ENCODE peak calls at places on chromosomes 7 and 10, in seven cellular contexts. One of them, this sample, is unnamed.

GRCh38 chr7:119132439-119132838 is 907.9 kb downstream of the ANKRD7 start:
- DNase-seq in brain microvascular endothelial cell: no peak
- DNase-seq in nephron progenitor cell: no peak
- DNase-seq in GM12865: no peak
- DNase-seq in Calu3: no peak
- DNase-seq in foreskin keratinocyte: no peak
- DNase-seq in left lung: no peak
- DNase-seq in this sample: no peak

GRCh38 chr7:28678421-28678965 is 266.2 kb downstream of the CREB5 start:
- DNase-seq in Calu3: no peak
- DNase-seq in brain microvascular endothelial cell: no peak
- DNase-seq in nephron progenitor cell: no peak
- DNase-seq in foreskin keratinocyte: no peak
- DNase-seq in GM12865: no peak
- DNase-seq in left lung: no peak
- DNase-seq in this sample: no peak

GRCh38 chr7:157432541-157432956 is 95.7 kb downstream of the DNAJB6 start:
- DNase-seq in Calu3: no peak
- DNase-seq in foreskin keratinocyte: peak
- DNase-seq in nephron progenitor cell: peak
- DNase-seq in left lung: peak
- DNase-seq in GM12865: no peak
- DNase-seq in brain microvascular endothelial cell: peak
- DNase-seq in this sample: no peak

GRCh38 chr7:1091644-1092027 is 3.7 kb downstream of the GPER1 start:
- DNase-seq in foreskin keratinocyte: no peak
- DNase-seq in GM12865: no peak
- DNase-seq in left lung: peak
- DNase-seq in brain microvascular endothelial cell: no peak
- DNase-seq in nephron progenitor cell: no peak
- DNase-seq in Calu3: no peak
- DNase-seq in this sample: no peak

GRCh38 chr7:16428672-16429071 is 7.3 kb upstream of the CRPPA start:
- DNase-seq in left lung: no peak
- DNase-seq in foreskin keratinocyte: no peak
- DNase-seq in Calu3: peak
- DNase-seq in nephron progenitor cell: no peak
- DNase-seq in brain microvascular endothelial cell: peak
- DNase-seq in GM12865: no peak
- DNase-seq in this sample: no peak

GRCh38 chr7:71793251-71793650 is 618.9 kb downstream of the CALN1 start:
- DNase-seq in nephron progenitor cell: no peak
- DNase-seq in foreskin keratinocyte: no peak
- DNase-seq in brain microvascular endothelial cell: no peak
- DNase-seq in GM12865: no peak
- DNase-seq in left lung: no peak
- DNase-seq in Calu3: no peak
- DNase-seq in this sample: no peak

GRCh38 chr10:85614566-85614965 is 752.0 kb downstream of the GRID1 start:
- DNase-seq in Calu3: no peak
- DNase-seq in foreskin keratinocyte: no peak
- DNase-seq in GM12865: no peak
- DNase-seq in brain microvascular endothelial cell: no peak
- DNase-seq in left lung: no peak
- DNase-seq in nephron progenitor cell: no peak
- DNase-seq in this sample: no peak

GRCh38 chr10:25294032-25294926 is 119.5 kb downstream of the GPR158 start:
- DNase-seq in left lung: no peak
- DNase-seq in brain microvascular endothelial cell: no peak
- DNase-seq in GM12865: no peak
- DNase-seq in foreskin keratinocyte: peak
- DNase-seq in Calu3: peak
- DNase-seq in nephron progenitor cell: no peak
- DNase-seq in this sample: no peak

GRCh38 chr7:16345979-16346958 is 75.1 kb downstream of the CRPPA start:
- DNase-seq in nephron progenitor cell: no peak
- DNase-seq in GM12865: no peak
- DNase-seq in foreskin keratinocyte: peak
- DNase-seq in left lung: no peak
- DNase-seq in Calu3: peak
- DNase-seq in brain microvascular endothelial cell: peak
- DNase-seq in this sample: no peak

GRCh38 chr10:119395287-119396007 is 147.1 kb downstream of the RGS10 start:
- DNase-seq in nephron progenitor cell: no peak
- DNase-seq in brain microvascular endothelial cell: peak
- DNase-seq in foreskin keratinocyte: no peak
- DNase-seq in GM12865: peak
- DNase-seq in Calu3: no peak
- DNase-seq in left lung: peak
- DNase-seq in this sample: no peak

GRCh38 chr7:95525503-95525902 is 39.8 kb downstream of the ASB4 start:
- DNase-seq in GM12865: no peak
- DNase-seq in Calu3: no peak
- DNase-seq in brain microvascular endothelial cell: no peak
- DNase-seq in foreskin keratinocyte: no peak
- DNase-seq in nephron progenitor cell: no peak
- DNase-seq in left lung: no peak
- DNase-seq in this sample: no peak

GRCh38 chr7:101099969-101100781 is 14.9 kb downstream of the TRIM56 start:
- DNase-seq in left lung: peak
- DNase-seq in Calu3: peak
- DNase-seq in nephron progenitor cell: peak
- DNase-seq in brain microvascular endothelial cell: peak
- DNase-seq in GM12865: peak
- DNase-seq in foreskin keratinocyte: peak
- DNase-seq in this sample: peak

GRCh38 chr7:20577362-20578069 is 38.0 kb upstream of the ABCB5 start:
- DNase-seq in brain microvascular endothelial cell: no peak
- DNase-seq in nephron progenitor cell: no peak
- DNase-seq in GM12865: no peak
- DNase-seq in Calu3: no peak
- DNase-seq in left lung: no peak
- DNase-seq in foreskin keratinocyte: no peak
- DNase-seq in this sample: no peak

GRCh38 chr7:141641876-141642275 is 60.1 kb downstream of the DENND11 start:
- DNase-seq in foreskin keratinocyte: no peak
- DNase-seq in GM12865: no peak
- DNase-seq in left lung: no peak
- DNase-seq in brain microvascular endothelial cell: no peak
- DNase-seq in Calu3: no peak
- DNase-seq in nephron progenitor cell: no peak
- DNase-seq in this sample: no peak

GRCh38 chr10:6786579-6787031 is 206.5 kb upstream of the PRKCQ start:
- DNase-seq in left lung: no peak
- DNase-seq in brain microvascular endothelial cell: peak
- DNase-seq in foreskin keratinocyte: peak
- DNase-seq in Calu3: no peak
- DNase-seq in GM12865: no peak
- DNase-seq in nephron progenitor cell: no peak
- DNase-seq in this sample: no peak

GRCh38 chr7:107998660-107999480 is 4.1 kb downstream of the LAMB1 start:
- DNase-seq in GM12865: no peak
- DNase-seq in brain microvascular endothelial cell: no peak
- DNase-seq in Calu3: no peak
- DNase-seq in left lung: no peak
- DNase-seq in nephron progenitor cell: no peak
- DNase-seq in foreskin keratinocyte: no peak
- DNase-seq in this sample: no peak

GRCh38 chr10:53284615-53285182 is 512.1 kb upstream of the MBL2 start:
- DNase-seq in Calu3: peak
- DNase-seq in brain microvascular endothelial cell: no peak
- DNase-seq in foreskin keratinocyte: peak
- DNase-seq in nephron progenitor cell: no peak
- DNase-seq in left lung: no peak
- DNase-seq in GM12865: no peak
- DNase-seq in this sample: no peak

GRCh38 chr10:17835688-17836087 is 26.5 kb downstream of the MRC1 start:
- DNase-seq in brain microvascular endothelial cell: peak
- DNase-seq in nephron progenitor cell: no peak
- DNase-seq in left lung: no peak
- DNase-seq in foreskin keratinocyte: peak
- DNase-seq in Calu3: no peak
- DNase-seq in GM12865: no peak
- DNase-seq in this sample: no peak

GRCh38 chr10:31709028-31709427 is 219.6 kb downstream of the ARHGAP12 start:
- DNase-seq in foreskin keratinocyte: no peak
- DNase-seq in brain microvascular endothelial cell: no peak
- DNase-seq in nephron progenitor cell: no peak
- DNase-seq in Calu3: no peak
- DNase-seq in GM12865: peak
- DNase-seq in left lung: no peak
- DNase-seq in this sample: no peak
- TF ChIP-seq CTCF in foreskin keratinocyte: peak
- TF ChIP-seq CTCF in brain microvascular endothelial cell: peak
- TF ChIP-seq CTCF in nephron progenitor cell: no peak
- TF ChIP-seq CTCF in Calu3: no peak
- TF ChIP-seq CTCF in GM12865: peak
- TF ChIP-seq CTCF in left lung: no peak
- TF ChIP-seq CTCF in this sample: no peak

GRCh38 chr10:49136525-49136924 is 2.7 kb upstream of the FAM170B start:
- DNase-seq in GM12865: no peak
- DNase-seq in Calu3: no peak
- DNase-seq in brain microvascular endothelial cell: no peak
- DNase-seq in left lung: no peak
- DNase-seq in nephron progenitor cell: no peak
- DNase-seq in foreskin keratinocyte: no peak
- DNase-seq in this sample: no peak

GRCh38 chr10:49133706-49134248 is at the start of gene FAM170B:
- DNase-seq in left lung: no peak
- DNase-seq in Calu3: no peak
- DNase-seq in GM12865: no peak
- DNase-seq in foreskin keratinocyte: no peak
- DNase-seq in nephron progenitor cell: no peak
- DNase-seq in brain microvascular endothelial cell: no peak
- DNase-seq in this sample: no peak

GRCh38 chr10:49134327-49134726 is 506 bp upstream of the FAM170B start:
- DNase-seq in nephron progenitor cell: no peak
- DNase-seq in brain microvascular endothelial cell: no peak
- DNase-seq in GM12865: no peak
- DNase-seq in foreskin keratinocyte: no peak
- DNase-seq in left lung: no peak
- DNase-seq in Calu3: no peak
- DNase-seq in this sample: no peak

GRCh38 chr10:49138361-49138891 is 4.6 kb upstream of the FAM170B start:
- DNase-seq in brain microvascular endothelial cell: peak
- DNase-seq in left lung: no peak
- DNase-seq in foreskin keratinocyte: no peak
- DNase-seq in nephron progenitor cell: no peak
- DNase-seq in Calu3: no peak
- DNase-seq in GM12865: no peak
- DNase-seq in this sample: no peak

DNA sequence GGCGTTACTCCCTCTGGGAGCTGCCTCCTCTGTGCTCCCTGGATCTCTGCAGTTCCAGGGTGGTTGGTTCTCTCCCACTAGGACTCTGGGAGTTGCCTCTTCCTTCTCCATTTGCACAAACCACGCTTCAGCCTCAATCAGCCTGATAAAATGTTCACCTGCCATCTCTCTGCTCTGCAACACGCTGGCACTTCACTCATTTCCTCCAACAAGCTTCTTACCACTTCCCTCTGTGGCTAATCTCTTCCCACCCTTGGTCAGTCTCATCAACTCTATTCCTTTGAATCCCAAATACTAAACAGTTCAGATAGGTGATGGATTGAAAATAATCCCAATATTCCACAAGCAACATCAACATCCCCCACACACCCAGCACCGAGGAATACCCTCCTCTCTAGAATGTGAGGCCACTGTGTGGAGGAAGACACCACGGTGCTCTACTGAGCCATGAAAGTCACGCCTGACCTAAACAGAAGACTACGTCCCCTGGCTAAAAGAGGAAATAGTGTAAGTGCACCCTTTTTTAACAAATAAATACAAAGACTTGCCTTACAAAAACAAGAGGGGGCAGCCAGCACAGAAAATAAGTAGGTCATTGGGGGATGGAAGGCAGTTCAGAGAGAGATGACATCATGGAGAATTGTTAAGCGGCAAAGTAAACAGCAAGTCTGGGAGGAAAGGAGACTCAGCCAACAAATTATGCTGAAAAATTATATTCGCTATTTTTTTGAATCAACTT is 1.9 kb upstream of the FAM170B start:
- DNase-seq in left lung: no peak
- DNase-seq in GM12865: peak
- DNase-seq in foreskin keratinocyte: no peak
- DNase-seq in Calu3: no peak
- DNase-seq in nephron progenitor cell: no peak
- DNase-seq in brain microvascular endothelial cell: peak
- DNase-seq in this sample: no peak
- TF ChIP-seq CTCF in left lung: no peak
- TF ChIP-seq CTCF in GM12865: no peak
- TF ChIP-seq CTCF in foreskin keratinocyte: no peak
- TF ChIP-seq CTCF in Calu3: no peak
- TF ChIP-seq CTCF in nephron progenitor cell: no peak
- TF ChIP-seq CTCF in brain microvascular endothelial cell: no peak
- TF ChIP-seq CTCF in this sample: no peak

GRCh38 chr7:133409421-133409820 is 156.5 kb downstream of the EXOC4 start:
- DNase-seq in foreskin keratinocyte: no peak
- DNase-seq in brain microvascular endothelial cell: no peak
- DNase-seq in GM12865: no peak
- DNase-seq in nephron progenitor cell: no peak
- DNase-seq in Calu3: no peak
- DNase-seq in left lung: no peak
- DNase-seq in this sample: no peak

GRCh38 chr7:133411402-133411801 is 158.5 kb downstream of the EXOC4 start:
- DNase-seq in GM12865: no peak
- DNase-seq in brain microvascular endothelial cell: no peak
- DNase-seq in Calu3: no peak
- DNase-seq in nephron progenitor cell: no peak
- DNase-seq in left lung: no peak
- DNase-seq in foreskin keratinocyte: no peak
- DNase-seq in this sample: no peak

GRCh38 chr7:133408212-133408611 is 155.3 kb downstream of the EXOC4 start:
- DNase-seq in foreskin keratinocyte: no peak
- DNase-seq in brain microvascular endothelial cell: no peak
- DNase-seq in nephron progenitor cell: no peak
- DNase-seq in GM12865: no peak
- DNase-seq in Calu3: no peak
- DNase-seq in left lung: no peak
- DNase-seq in this sample: no peak

GRCh38 chr7:133412942-133413341 is 160.1 kb downstream of the EXOC4 start:
- DNase-seq in brain microvascular endothelial cell: no peak
- DNase-seq in left lung: no peak
- DNase-seq in foreskin keratinocyte: no peak
- DNase-seq in nephron progenitor cell: no peak
- DNase-seq in Calu3: no peak
- DNase-seq in GM12865: no peak
- DNase-seq in this sample: no peak
- TF ChIP-seq CTCF in brain microvascular endothelial cell: no peak
- TF ChIP-seq CTCF in left lung: no peak
- TF ChIP-seq CTCF in foreskin keratinocyte: no peak
- TF ChIP-seq CTCF in nephron progenitor cell: no peak
- TF ChIP-seq CTCF in Calu3: no peak
- TF ChIP-seq CTCF in GM12865: no peak
- TF ChIP-seq CTCF in this sample: no peak

GRCh38 chr10:133454204-133454893 is 604 bp downstream of the SCART1 start:
- DNase-seq in left lung: peak
- DNase-seq in Calu3: no peak
- DNase-seq in foreskin keratinocyte: no peak
- DNase-seq in brain microvascular endothelial cell: no peak
- DNase-seq in GM12865: no peak
- DNase-seq in nephron progenitor cell: no peak
- DNase-seq in this sample: no peak
- TF ChIP-seq CTCF in left lung: no peak
- TF ChIP-seq CTCF in Calu3: no peak
- TF ChIP-seq CTCF in foreskin keratinocyte: no peak
- TF ChIP-seq CTCF in brain microvascular endothelial cell: no peak
- TF ChIP-seq CTCF in GM12865: no peak
- TF ChIP-seq CTCF in nephron progenitor cell: no peak
- TF ChIP-seq CTCF in this sample: no peak

This sample was measured in natural killer cell.